ENCODE peak calls at places on chromosomes 12 and 14, in ten cellular contexts. I, W, X, R, A, E, F, Z, J and M are unnamed samples. For H3K4me1, the result is how much of the 10 kb centered on the place peaks cover.

GRCh38 chr14:76867536-76868452 is 41.6 kb downstream of the LRRC74A start:
- DNase-seq in E (no peak), A (no peak), J (no peak), I (no peak), F (no peak), R (no peak), X (no peak), Z (no peak), W (no peak), M (no peak)

GRCh38 chr12:47547077-47547476 is 158.8 kb downstream of the RPAP3 start:
- DNase-seq in I (peak), Z (no peak), R (peak), X (peak), J (peak), A (peak), F (peak), W (peak), E (peak), M (peak)

GRCh38 chr14:100618763-100619320 is 31.6 kb upstream of the BEGAIN start:
- DNase-seq in R (no peak), W (no peak), A (no peak), J (no peak), I (no peak), X (no peak), Z (peak), E (no peak), F (no peak), M (no peak)

GRCh38 chr12:6532927-6533652 is 1.2 kb upstream of the GAPDH start:
- DNase-seq in I (peak), J (peak), F (peak), R (peak), E (peak), A (peak), Z (peak), W (peak), X (peak), M (peak)

GRCh38 chr14:96592591-96593388 is 90.6 kb downstream of the PAPOLA start:
- DNase-seq in J (peak), X (peak), F (no peak), E (peak), A (no peak), R (peak), Z (peak), W (peak), I (peak), M (peak)

GRCh38 chr12:51661836-51662235 is 70.8 kb downstream of the SCN8A start:
- DNase-seq in Z (no peak), I (no peak), E (no peak), A (no peak), R (no peak), X (peak), J (no peak), W (no peak), F (no peak), M (peak)

GRCh38 chr12:52195065-52195730 is 3.4 kb upstream of the KRT80 start:
- DNase-seq in E (no peak), R (peak), A (no peak), W (peak), X (peak), J (no peak), Z (no peak), F (peak), I (peak), M (no peak)

GRCh38 chr14:100291305-100292075 is 14.8 kb downstream of the SLC25A29 start:
- DNase-seq in X (no peak), I (no peak), E (no peak), A (no peak), R (no peak), J (no peak), F (no peak), W (no peak), Z (no peak), M (no peak)

GRCh38 chr14:73776194-73776537 is 62.0 kb upstream of the PNMA1 start:
- DNase-seq in I (no peak), E (peak), F (no peak), J (no peak), Z (no peak), A (no peak), X (no peak), R (peak), W (peak), M (peak)

GRCh38 chr12:29516431-29516875 is 19.0 kb upstream of the OVCH1 start:
- DNase-seq in I (no peak), J (peak), F (no peak), R (peak), A (no peak), W (peak), Z (no peak), X (peak), E (peak), M (peak)

GRCh38 chr12:113594967-113595366 is 123.3 kb upstream of the LHX5 start:
- DNase-seq in R (no peak), F (no peak), X (no peak), E (no peak), W (no peak), I (no peak), A (no peak), J (no peak), Z (no peak), M (no peak)

GRCh38 chr12:86729798-86730197 is 473.6 kb upstream of the MGAT4C start:
- DNase-seq in J (no peak), Z (no peak), W (peak), E (no peak), A (no peak), F (no peak), I (no peak), R (peak), X (no peak), M (no peak)

GRCh38 chr12:42696424-42697149 is 107.0 kb upstream of the PRICKLE1 start:
- DNase-seq in I (no peak), F (no peak), Z (peak), X (peak), E (peak), A (no peak), W (peak), J (peak), R (peak), M (peak)

GRCh38 chr14:51554953-51555352 is 96.8 kb upstream of the FRMD6 start:
- DNase-seq in X (peak), Z (no peak), J (no peak), E (peak), I (no peak), A (no peak), W (peak), R (no peak), F (peak), M (peak)

GRCh38 chr12:92764820-92765219 is 62.0 kb downstream of the PLEKHG7 start:
- DNase-seq in I (no peak), A (no peak), J (no peak), X (peak), F (no peak), E (peak), Z (no peak), R (peak), W (peak), M (no peak)

GRCh38 chr14:91367173-91368171 is 50.1 kb downstream of the CCDC88C start:
- DNase-seq in F (no peak), W (peak), A (no peak), E (no peak), I (no peak), X (peak), J (peak), R (peak), Z (no peak), M (no peak)

GRCh38 chr12:43648636-43649035 is 96.6 kb upstream of the ADAMTS20 start:
- DNase-seq in A (no peak), E (no peak), W (no peak), I (no peak), F (no peak), Z (no peak), X (no peak), R (no peak), J (no peak), M (no peak)

GRCh38 chr12:110281549-110282342 is 699 bp downstream of the ATP2A2 start:
- DNase-seq in F (no peak), A (no peak), I (no peak), E (peak), X (peak), J (peak), Z (peak), W (peak), R (no peak), M (peak)

GRCh38 chr12:49098035-49098451 is 3.4 kb upstream of the DHH start:
- DNase-seq in F (peak), E (peak), X (peak), Z (peak), R (no peak), I (peak), A (peak), J (no peak), W (peak), M (peak)

GRCh38 chr12:114920828-114921579 is 237.0 kb upstream of the TBX3 start:
- DNase-seq in E (peak), A (no peak), I (no peak), Z (no peak), J (peak), R (peak), W (peak), X (peak), F (no peak), M (peak)

GRCh38 chr14:20302042-20302761 is 3.5 kb downstream of the TTC5 start:
- DNase-seq in Z (no peak), W (peak), A (no peak), J (no peak), I (no peak), X (peak), F (no peak), E (peak), R (peak), M (peak)

GRCh38 chr12:58803893-58804292 is 116.4 kb downstream of the LRIG3 start:
- DNase-seq in W (peak), I (no peak), Z (no peak), X (peak), A (no peak), F (no peak), J (peak), R (peak), E (peak), M (peak)

GRCh38 chr12:121038861-121039654 is at the start of gene OASL:
- DNase-seq in E (peak), Z (peak), W (peak), F (no peak), X (no peak), J (peak), I (no peak), R (no peak), A (no peak), M (no peak)

GRCh38 chr14:23577004-23577681 is 1.4 kb downstream of the JPH4 start:
- DNase-seq in R (no peak), A (no peak), W (no peak), F (peak), Z (peak), I (no peak), E (peak), X (no peak), J (no peak), M (peak)

GRCh38 chr12:124402281-124403066 is 107.6 kb downstream of the RFLNA start:
- DNase-seq in X (no peak), J (no peak), Z (no peak), E (no peak), W (no peak), I (no peak), A (no peak), F (no peak), R (no peak), M (no peak)

GRCh38 chr14:94539181-94539580 is 22.1 kb upstream of the SERPINA4 start:
- DNase-seq in X (no peak), R (no peak), I (no peak), Z (no peak), A (no peak), J (no peak), F (no peak), W (no peak), E (no peak), M (no peak)

GRCh38 chr12:64687816-64688599 is 71.2 kb downstream of the GNS start:
- DNase-seq in X (peak), A (no peak), W (peak), Z (no peak), E (no peak), F (no peak), R (peak), I (no peak), J (no peak), M (no peak)

GRCh38 chr14:56807586-56808168 is 2.6 kb downstream of the OTX2 start:
- DNase-seq in X (no peak), A (no peak), W (no peak), I (no peak), R (no peak), Z (no peak), F (peak), J (no peak), E (no peak), M (no peak)

GRCh38 chr12:83015390-83016225 is 328.9 kb downstream of the TMTC2 start:
- DNase-seq in J (no peak), R (peak), W (peak), F (no peak), X (no peak), A (no peak), E (peak), Z (no peak), I (peak), M (peak)
- H3K4me3 ChIP-seq in J (no peak), R (peak), W (peak), F (no peak), X (peak), A (no peak), E (peak), Z (no peak), I (no peak), M (peak)

GRCh38 chr14:103550451-103551337 is 11.8 kb downstream of the BAG5 start:
- DNase-seq in W (no peak), A (no peak), Z (no peak), R (no peak), J (no peak), I (no peak), X (no peak), F (no peak), E (peak), M (no peak)

GRCh38 chr14:103551338-103551762 is 11.1 kb downstream of the BAG5 start:
- DNase-seq in I (no peak), J (no peak), E (peak), F (no peak), Z (no peak), A (no peak), X (no peak), R (no peak), W (no peak), M (no peak)

GRCh38 chr14:103547941-103548462 is 14.5 kb downstream of the BAG5 start:
- DNase-seq in J (no peak), F (no peak), R (no peak), I (no peak), W (no peak), A (no peak), Z (no peak), X (no peak), E (no peak), M (no peak)

GRCh38 chr14:103548463-103549351 is 13.8 kb downstream of the BAG5 start:
- DNase-seq in I (no peak), A (no peak), J (no peak), F (no peak), Z (no peak), E (no peak), W (no peak), R (no peak), X (no peak), M (no peak)

DNA sequence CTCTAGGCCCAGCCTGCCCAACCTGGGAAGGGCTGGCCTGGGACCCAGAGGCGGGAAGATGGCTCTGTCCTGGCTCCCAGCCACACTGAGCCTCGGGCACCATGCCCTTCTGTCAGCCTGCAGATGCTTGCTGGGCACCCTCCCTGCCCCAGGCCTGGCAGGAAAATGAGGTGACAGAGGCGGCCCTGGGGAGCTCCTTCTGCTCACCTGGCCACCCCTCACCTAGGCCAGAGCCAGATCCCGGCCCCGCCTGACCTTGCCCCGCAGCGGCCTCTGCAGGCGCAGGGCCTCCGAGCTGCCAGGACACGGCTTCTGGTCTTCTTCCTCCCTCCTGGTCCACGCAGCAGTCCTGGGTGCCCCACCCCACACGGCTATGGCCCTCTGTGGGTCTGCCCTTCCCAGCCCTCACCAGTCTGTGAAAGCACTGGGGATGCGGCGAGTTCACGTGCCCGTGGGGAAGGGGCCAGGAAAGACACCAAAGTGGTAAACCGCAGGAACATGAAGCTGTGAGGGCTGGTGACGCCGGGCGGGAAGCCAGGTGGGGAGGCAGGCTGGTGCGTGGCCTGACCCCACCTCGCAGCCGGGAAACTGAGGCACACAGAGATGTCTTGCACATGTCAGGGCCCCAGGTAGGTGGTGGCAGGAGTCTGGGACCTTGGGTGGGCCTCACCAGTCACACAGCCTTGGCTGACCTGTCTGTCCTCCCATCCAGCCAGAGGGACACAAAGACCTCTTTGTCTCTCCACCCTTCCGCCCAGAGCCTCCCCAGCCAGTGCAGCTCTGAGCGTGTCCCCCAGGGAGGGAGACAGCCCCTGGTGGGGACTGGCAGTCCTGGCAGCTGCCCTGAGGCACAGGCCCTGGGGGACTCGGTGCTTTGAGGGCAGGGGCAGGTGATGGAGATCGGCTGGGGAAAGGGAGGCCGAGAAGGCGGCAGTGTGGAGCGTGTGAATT is 12.8 kb downstream of the BAG5 start:
- DNase-seq in J (no peak), X (no peak), R (no peak), I (no peak), W (no peak), E (no peak), F (no peak), A (no peak), Z (no peak), M (no peak)
- H3K9ac ChIP-seq in J (no peak), X (no peak), R (no peak), I (peak), W (no peak), E (no peak), F (no peak), A (peak), Z (no peak), M (peak)

GRCh38 chr14:42079911-42080310 is 473.2 kb downstream of the LRFN5 start:
- DNase-seq in A (no peak), X (no peak), R (no peak), I (no peak), F (no peak), Z (no peak), W (no peak), E (no peak), J (no peak), M (no peak)
- H3K4me1 ChIP-seq in A (under half), X (under half), R (under half), I (under half), F (under half), Z (under half), W (under half), E (under half), J (under half), M (under half)

DNA sequence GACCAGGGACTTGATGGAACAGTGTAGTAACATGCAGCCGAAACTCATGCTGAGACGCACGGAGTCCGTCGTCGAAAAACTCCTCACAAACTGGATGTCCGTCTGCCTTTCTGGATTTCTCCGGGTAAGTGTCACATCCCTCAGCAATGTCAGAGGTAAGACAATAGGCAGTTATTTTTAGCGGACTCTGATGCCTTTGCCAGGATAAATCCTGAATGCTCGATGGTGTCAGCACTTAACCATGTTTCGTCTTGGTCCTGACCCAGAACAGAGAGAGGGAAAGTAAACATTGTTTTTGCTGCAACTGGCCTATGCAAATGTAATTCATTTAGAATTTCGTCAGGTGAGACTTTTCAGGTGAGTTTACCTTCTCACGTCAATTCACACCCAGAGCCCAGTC is 112.3 kb downstream of the PLXNC1 start:
- DNase-seq in X (no peak), J (no peak), F (no peak), Z (no peak), E (no peak), I (no peak), R (no peak), W (no peak), A (no peak), M (no peak)
- H3K4me3 ChIP-seq in X (no peak), J (no peak), F (peak), Z (no peak), E (no peak), I (no peak), R (no peak), W (no peak), A (no peak), M (no peak)

GRCh38 chr14:65177551-65177950 is 75.2 kb upstream of the MAX start:
- DNase-seq in F (no peak), A (no peak), Z (no peak), I (no peak), X (no peak), E (peak), W (peak), J (no peak), R (peak), M (no peak)

GRCh38 chr14:65184032-65184764 is 81.9 kb upstream of the MAX start:
- DNase-seq in E (peak), J (peak), Z (no peak), F (no peak), X (peak), R (peak), I (no peak), W (peak), A (no peak), M (no peak)

GRCh38 chr14:65185859-65186258 is 83.5 kb upstream of the MAX start:
- DNase-seq in J (no peak), X (no peak), F (no peak), W (no peak), I (no peak), A (no peak), E (no peak), Z (no peak), R (no peak), M (no peak)

GRCh38 chr14:65180725-65181025 is 78.4 kb upstream of the MAX start:
- DNase-seq in W (no peak), F (no peak), R (no peak), Z (no peak), A (no peak), X (no peak), I (no peak), J (no peak), E (no peak), M (no peak)

GRCh38 chr14:65179918-65180724 is 77.8 kb upstream of the MAX start:
- DNase-seq in X (peak), J (peak), F (no peak), A (no peak), Z (peak), I (no peak), E (peak), R (peak), W (peak), M (peak)
- H3K9ac ChIP-seq in X (no peak), J (peak), F (no peak), A (no peak), Z (no peak), I (no peak), E (peak), R (peak), W (no peak), M (no peak)

GRCh38 chr14:55101698-55102097 is 27.4 kb upstream of the LGALS3 start:
- DNase-seq in R (no peak), J (no peak), Z (peak), E (no peak), I (no peak), X (no peak), F (no peak), A (no peak), W (no peak), M (no peak)
- H3K4me1 ChIP-seq in R (under half), J (under half), Z (under half), E (under half), I (under half), X (under half), F (under half), A (under half), W (under half), M (half or more)

DNA sequence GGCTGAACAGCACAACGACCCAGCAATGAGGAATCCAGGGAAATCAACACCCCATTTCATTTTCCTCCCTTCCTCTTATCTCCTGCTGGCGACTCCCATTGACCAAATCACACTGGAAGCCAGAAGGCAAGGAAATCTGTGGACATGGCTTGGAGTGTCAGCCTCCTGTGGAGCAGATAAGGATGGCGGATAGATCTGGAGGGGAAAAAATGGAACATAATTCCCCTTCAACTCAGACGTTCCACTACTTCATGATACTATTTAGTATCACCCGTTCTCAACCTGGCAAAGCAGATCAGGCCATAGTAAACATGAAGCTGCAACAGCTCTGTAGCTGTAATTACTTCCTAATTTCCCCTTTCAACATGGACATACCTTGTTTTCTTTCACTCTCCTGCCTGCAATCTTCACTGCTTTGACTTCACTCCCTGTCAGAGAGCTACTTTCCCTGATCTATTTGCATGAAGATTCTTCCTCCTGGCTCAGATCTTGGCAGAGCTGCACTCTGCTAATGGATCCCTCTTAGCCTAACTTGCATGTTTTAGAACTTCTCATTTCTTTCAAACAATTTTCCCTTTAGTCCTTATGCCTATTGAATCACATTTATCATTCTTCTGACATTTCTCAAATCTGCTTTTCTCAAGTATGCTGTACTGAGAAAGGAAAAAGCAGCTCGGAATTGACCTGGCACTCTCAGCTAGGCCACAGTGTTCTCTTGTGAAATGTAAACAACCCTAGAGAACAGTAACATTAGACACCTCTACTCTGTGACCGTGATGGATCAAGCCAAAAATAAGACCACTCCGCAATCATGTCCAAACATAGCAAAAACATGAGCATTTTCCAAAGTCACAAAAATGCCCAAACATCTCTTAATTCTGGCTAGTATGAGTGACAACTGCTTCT is 135.1 kb downstream of the ETNK1 start:
- DNase-seq in R (no peak), I (no peak), W (no peak), Z (no peak), A (no peak), E (no peak), J (no peak), F (no peak), X (no peak), M (peak)
- H3K4me3 ChIP-seq in R (no peak), I (no peak), W (no peak), Z (no peak), A (no peak), E (no peak), J (no peak), F (no peak), X (no peak), M (no peak)